ENCODE peak calls at places on chromosomes 13 and 19, in eight cellular contexts. O is bronchial epithelial cell, N is IMR-90, B is thoracic aorta, S is ovary, D is PC-9, L is uterus, M is neural progenitor cell. E is an unnamed sample.

GRCh38 chr19:37955986-37956385 is 49.0 kb downstream of the SIPA1L3 start:
- DNase-seq in O (peak; percentile 33), N (no peak), B (no peak), S (no peak), D (no peak), L (no peak), M (no peak), E (no peak)

GRCh38 chr19:4229179-4229931 is at the start of gene EBI3:
- DNase-seq in O (no peak), N (peak; percentile 65), B (no peak), S (no peak), D (peak; percentile 43), L (no peak), M (no peak), E (no peak)

GRCh38 chr13:39767791-39768564 is 112.5 kb downstream of the COG6 start:
- DNase-seq in O (no peak), N (no peak), B (no peak), S (no peak), D (no peak), L (no peak), M (peak; percentile 42), E (no peak)

GRCh38 chr13:62512194-62513141 is 1096.8 kb upstream of the PCDH20 start:
- DNase-seq in O (peak; percentile 26), N (peak; percentile 32), B (no peak), S (no peak), D (peak; percentile 10), L (no peak), M (peak; percentile 69), E (no peak)

GRCh38 chr13:71219671-71220070 is 647.3 kb downstream of the DACH1 start:
- DNase-seq in O (no peak), N (no peak), B (no peak), S (no peak), D (no peak), L (no peak), M (no peak), E (no peak)

GRCh38 chr19:43594710-43595604 is 977 bp downstream of the IRGQ start:
- DNase-seq in O (peak; percentile 48), N (peak; percentile 69), B (no peak), S (peak; percentile 48), D (peak; percentile 70), L (no peak), M (peak; percentile 91), E (peak; percentile 32)

GRCh38 chr19:45101796-45102195 is 8.8 kb downstream of the PPP1R37 start:
- DNase-seq in O (no peak), N (no peak), B (no peak), S (no peak), D (no peak), L (no peak), M (no peak), E (no peak)

GRCh38 chr13:67023088-67023893 is 206.8 kb downstream of the PCDH9 start:
- DNase-seq in O (peak; percentile 77), N (peak; percentile 82), B (no peak), S (no peak), D (peak; percentile 12), L (no peak), M (peak; percentile 54), E (peak; percentile 96)

GRCh38 chr13:40096357-40096911 is 441.0 kb downstream of the COG6 start:
- DNase-seq in O (no peak), N (no peak), B (no peak), S (no peak), D (no peak), L (no peak), M (peak; percentile 26), E (no peak)

GRCh38 chr19:41239363-41239762 is 20.3 kb downstream of the AXL start:
- DNase-seq in O (no peak), N (no peak), B (no peak), S (no peak), D (no peak), L (no peak), M (no peak), E (no peak)

GRCh38 chr19:610801-611505 is 21.3 kb downstream of the HCN2 start:
- DNase-seq in O (no peak), N (peak; percentile 76), B (no peak), S (peak; percentile 52), D (no peak), L (no peak), M (no peak), E (no peak)

GRCh38 chr19:5536337-5536894 is 31.3 kb downstream of the TINCR start:
- DNase-seq in O (peak; percentile 25), N (peak; percentile 33), B (no peak), S (peak; percentile 24), D (peak; percentile 63), L (no peak), M (peak; percentile 97), E (no peak)

GRCh38 chr19:39676004-39676403 is 20.3 kb downstream of the LGALS16 start:
- DNase-seq in O (peak; percentile 28), N (no peak), B (no peak), S (no peak), D (no peak), L (no peak), M (no peak), E (no peak)

GRCh38 chr19:32339988-32340874 is 5.2 kb upstream of the ZNF507 start:
- DNase-seq in O (peak; percentile 27), N (peak; percentile 27), B (peak; percentile 29), S (peak; percentile 28), D (peak; percentile 47), L (peak; percentile 30), M (peak; percentile 68), E (no peak)

DNA sequence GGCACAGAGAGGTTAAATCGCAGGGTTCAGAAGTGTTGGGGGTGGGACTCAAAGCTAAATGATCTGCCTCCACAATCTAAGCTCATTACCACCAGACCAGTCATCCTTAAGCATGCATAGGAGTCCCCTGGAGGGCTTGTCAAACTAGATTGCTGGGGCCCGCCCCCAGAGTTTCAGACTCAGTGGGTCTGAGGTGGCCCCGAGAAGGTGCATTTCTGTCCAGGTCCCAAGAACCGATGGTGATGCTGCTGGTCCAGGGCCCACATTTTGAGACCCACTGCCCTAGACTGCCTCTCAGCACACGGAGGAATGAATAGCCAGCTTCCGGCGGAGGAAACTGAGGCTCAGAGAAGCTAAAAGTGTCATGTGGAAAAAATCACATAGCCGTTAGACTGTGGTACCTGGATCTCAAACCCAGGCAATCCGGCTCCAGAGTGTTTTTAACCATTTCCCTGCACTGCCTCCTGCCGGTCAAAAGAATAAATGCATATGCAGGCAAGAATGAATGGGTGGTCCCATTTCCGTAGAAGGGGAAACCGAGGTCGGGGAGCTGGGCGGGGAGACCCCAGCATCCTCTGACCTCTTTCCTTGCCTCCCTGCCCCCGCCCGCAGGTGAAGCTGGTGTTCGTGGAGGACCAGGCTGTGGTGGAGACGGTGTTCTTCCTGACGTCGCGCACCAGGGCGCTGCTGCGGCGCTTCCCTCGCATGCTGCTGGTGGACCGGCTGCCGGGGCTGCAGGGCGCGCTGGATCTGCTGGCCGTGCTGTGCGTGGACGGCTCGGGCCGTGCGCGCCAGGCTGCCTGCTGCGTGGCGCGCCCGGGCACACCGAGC is 23.8 kb downstream of the ZSWIM9 start:
- DNase-seq in O (no peak), N (peak; percentile 7), B (no peak), S (no peak), D (no peak), L (no peak), M (peak; percentile 48), E (no peak)
- TF ChIP-seq CTCF in O (peak; percentile 31), N (peak; percentile 49), B (peak; percentile 28), S (no peak), D (peak; percentile 65), L (no peak), M (peak; percentile 64), E (peak; percentile 51)

GRCh38 chr19:34397853-34398252 is 6.3 kb upstream of the PDCD2L start:
- DNase-seq in O (no peak), N (no peak), B (no peak), S (no peak), D (no peak), L (no peak), M (no peak), E (no peak)
- H3K36me3 ChIP-seq in O (peaks cover 36% of the 10 kb centered on the region), N (peaks cover 68% of the 10 kb centered on the region), B (peaks cover 45% of the 10 kb centered on the region), S (no peaks in the 10 kb centered on the region), D (peaks cover 14% of the 10 kb centered on the region), L (no peaks in the 10 kb centered on the region), M (no peaks in the 10 kb centered on the region), E (peaks cover 3% of the 10 kb centered on the region)

GRCh38 chr13:20331949-20332348 is 99.8 kb upstream of the GJB6 start:
- DNase-seq in O (no peak), N (no peak), B (no peak), S (no peak), D (no peak), L (no peak), M (no peak), E (no peak)

GRCh38 chr13:20326809-20327208 is 94.7 kb upstream of the GJB6 start:
- DNase-seq in O (no peak), N (no peak), B (no peak), S (no peak), D (no peak), L (no peak), M (no peak), E (no peak)

GRCh38 chr13:20332361-20333096 is 100.4 kb upstream of the GJB6 start:
- DNase-seq in O (peak; percentile 74), N (no peak), B (no peak), S (no peak), D (no peak), L (no peak), M (no peak), E (no peak)

GRCh38 chr13:20334309-20334708 is 102.2 kb upstream of the GJB6 start:
- DNase-seq in O (no peak), N (no peak), B (no peak), S (no peak), D (no peak), L (no peak), M (no peak), E (no peak)

DNA sequence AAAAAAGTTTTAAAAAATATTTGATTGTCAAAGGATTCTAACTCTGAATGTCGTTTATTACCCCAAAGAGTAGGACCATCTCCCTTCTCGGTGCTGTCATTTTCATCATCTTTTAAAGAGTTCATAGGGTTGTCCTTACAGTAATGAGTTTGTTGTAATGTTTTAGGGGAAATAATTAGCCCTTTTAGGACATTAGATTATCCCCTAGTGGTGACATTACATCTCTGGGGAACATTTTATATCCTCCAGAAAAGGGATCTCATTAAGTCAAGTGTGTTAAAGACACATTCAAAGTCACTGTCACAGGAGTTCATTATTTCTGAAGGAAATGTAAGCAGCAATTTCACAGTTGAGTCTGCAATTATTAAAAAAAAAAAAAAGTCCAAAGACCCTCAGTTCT is 99.3 kb upstream of the GJB6 start:
- DNase-seq in O (no peak), N (no peak), B (no peak), S (no peak), D (no peak), L (no peak), M (no peak), E (no peak)
- TF ChIP-seq CTCF in O (no peak), N (no peak), B (no peak), S (no peak), D (no peak), L (no peak), M (no peak), E (no peak)

DNA sequence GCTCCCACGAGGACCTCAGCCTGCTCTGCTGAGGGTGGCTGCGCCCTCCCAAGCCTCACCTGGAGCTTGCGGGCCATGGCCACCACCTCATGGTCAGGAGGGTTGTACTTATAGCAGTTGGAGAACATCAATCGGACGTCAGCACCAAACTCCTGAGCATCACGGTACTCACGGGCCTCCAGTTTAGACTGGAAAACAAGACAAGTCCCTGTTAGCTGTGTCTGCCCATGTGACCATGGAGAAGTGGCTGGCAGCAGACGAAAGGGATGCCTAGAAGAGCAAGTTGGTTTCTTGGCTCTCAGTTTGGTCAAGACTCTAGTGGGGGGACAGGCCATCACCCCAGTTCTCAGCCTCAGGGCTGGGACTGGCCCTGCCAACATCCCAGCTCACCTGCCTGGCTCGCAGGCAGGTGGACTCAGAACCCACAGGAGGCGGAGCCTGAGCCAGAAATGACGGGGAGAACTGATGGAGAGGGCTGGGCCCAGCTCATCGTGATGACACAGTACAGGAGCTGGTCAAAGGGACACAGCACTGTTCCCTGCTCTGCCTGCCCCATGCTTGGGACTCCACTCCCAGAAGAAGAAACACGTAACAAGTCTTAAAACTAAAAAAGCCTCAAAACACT is 31.2 kb upstream of the EPHX3 start:
- DNase-seq in O (no peak), N (no peak), B (no peak), S (no peak), D (no peak), L (no peak), M (no peak), E (no peak)
- H3K36me3 ChIP-seq in O (peaks cover 61% of the 10 kb centered on the region), N (peaks cover 70% of the 10 kb centered on the region), B (peaks cover 71% of the 10 kb centered on the region), S (no peaks in the 10 kb centered on the region), D (peaks cover 74% of the 10 kb centered on the region), L (no peaks in the 10 kb centered on the region), M (peaks cover 12% of the 10 kb centered on the region), E (peaks cover 12% of the 10 kb centered on the region)